ENCODE peak calls at places on chromosomes 2 and 18, in seven cellular contexts. K, C, E, V, Y, M and R are unnamed samples.

GRCh38 chr2:36376992-36377738 is 21.6 kb downstream of the CRIM1 start:
- DNase-seq in M (no peak), Y (no peak), C (no peak), E (no peak), V (no peak), K (no peak), R (no peak)

GRCh38 chr2:240310645-240311044 is 124.8 kb upstream of the GPC1 start:
- DNase-seq in M (no peak), E (no peak), C (no peak), K (no peak), Y (no peak), V (no peak), R (no peak)

GRCh38 chr18:32368170-32368569 is 102.5 kb downstream of the GAREM1 start:
- DNase-seq in Y (peak), E (no peak), K (no peak), V (no peak), C (no peak), M (no peak), R (no peak)

GRCh38 chr2:12715258-12715865 is 1.4 kb upstream of the TRIB2 start:
- DNase-seq in K (no peak), E (no peak), Y (no peak), C (no peak), M (no peak), V (no peak), R (no peak)

GRCh38 chr18:26438980-26439379 is 109.4 kb downstream of the KCTD1 start:
- DNase-seq in K (no peak), V (no peak), M (no peak), Y (no peak), C (no peak), E (no peak), R (no peak)

GRCh38 chr2:26483957-26484565 is 6.1 kb upstream of the OTOF start:
- DNase-seq in V (no peak), C (no peak), Y (peak), M (no peak), E (no peak), K (peak), R (no peak)

GRCh38 chr18:54440292-54440691 is 82.6 kb downstream of the C18orf54 start:
- DNase-seq in C (no peak), Y (no peak), K (no peak), E (no peak), V (no peak), M (no peak), R (no peak)

GRCh38 chr2:73293534-73294171 is at the start of gene EGR4:
- DNase-seq in C (peak), Y (peak), K (peak), V (no peak), E (peak), M (peak), R (no peak)

GRCh38 chr2:158676295-158676694 is 118.8 kb upstream of the DAPL1 start:
- DNase-seq in E (no peak), V (no peak), Y (no peak), K (no peak), M (no peak), C (no peak), R (no peak)

GRCh38 chr2:146572598-146572997 is 1272.2 kb upstream of the ACVR2A start:
- DNase-seq in K (peak), Y (peak), V (no peak), C (no peak), E (no peak), M (no peak), R (no peak)

GRCh38 chr2:43059183-43059897 is 167.1 kb downstream of the ZFP36L2 start:
- DNase-seq in M (peak), C (peak), Y (peak), K (peak), V (peak), E (no peak), R (no peak)

GRCh38 chr2:38702413-38702812 is 36.5 kb downstream of the GALM start:
- DNase-seq in C (no peak), E (no peak), V (peak), K (peak), Y (peak), M (no peak), R (no peak)

GRCh38 chr2:66981074-66981473 is 416.1 kb upstream of the ETAA1 start:
- DNase-seq in V (no peak), C (no peak), Y (no peak), K (no peak), M (no peak), E (no peak), R (no peak)

GRCh38 chr2:96260404-96261260 is 5.2 kb downstream of the TMEM127 start:
- DNase-seq in K (peak), C (peak), V (peak), E (no peak), Y (peak), M (no peak), R (no peak)

GRCh38 chr18:46325836-46326235 is 221.7 kb downstream of the HAUS1 start:
- DNase-seq in E (no peak), M (no peak), V (no peak), Y (no peak), C (no peak), K (no peak), R (no peak)

GRCh38 chr2:235320341-235320740 is 173.5 kb upstream of the AGAP1 start:
- DNase-seq in E (no peak), K (no peak), M (no peak), Y (no peak), V (no peak), C (no peak), R (no peak)

GRCh38 chr2:12733846-12734245 is 17.1 kb downstream of the TRIB2 start:
- DNase-seq in V (no peak), Y (no peak), K (no peak), E (no peak), C (no peak), M (no peak), R (no peak)

GRCh38 chr18:25187582-25188291 is 164.2 kb downstream of the ZNF521 start:
- DNase-seq in Y (no peak), C (no peak), V (no peak), E (no peak), M (no peak), K (no peak), R (no peak)

GRCh38 chr2:70768585-70769085 is 635 bp upstream of the ADD2 start:
- DNase-seq in K (no peak), E (no peak), C (no peak), Y (no peak), V (no peak), M (no peak), R (no peak)

GRCh38 chr2:119441376-119442231 is 9.9 kb downstream of the TMEM37 start:
- DNase-seq in E (no peak), Y (no peak), C (no peak), V (no peak), M (no peak), K (no peak), R (no peak)

GRCh38 chr2:140353541-140353940 is 1573.4 kb upstream of the NXPH2 start:
- DNase-seq in E (no peak), K (peak), M (no peak), C (no peak), V (peak), Y (peak), R (no peak)

GRCh38 chr2:162403884-162404283 is 60.0 kb downstream of the GCA start:
- DNase-seq in E (no peak), K (peak), V (peak), M (no peak), C (no peak), Y (peak), R (no peak)

GRCh38 chr2:58939388-58939787 is 698.3 kb upstream of the FANCL start:
- DNase-seq in E (no peak), C (no peak), Y (peak), M (no peak), K (no peak), V (no peak), R (no peak)

GRCh38 chr18:79458131-79458838 is 62.6 kb downstream of the NFATC1 start:
- DNase-seq in V (no peak), C (no peak), M (no peak), K (peak), E (peak), Y (peak), R (no peak)

GRCh38 chr2:67526283-67526682 is 129.2 kb downstream of the ETAA1 start:
- DNase-seq in E (no peak), C (no peak), K (peak), V (peak), Y (peak), M (no peak), R (no peak)

GRCh38 chr2:30308280-30308679 is 76.9 kb downstream of the LBH start:
- DNase-seq in K (no peak), M (no peak), V (no peak), E (no peak), C (no peak), Y (no peak), R (no peak)

GRCh38 chr2:173657996-173658717 is 303.5 kb downstream of the CDCA7 start:
- DNase-seq in V (peak), E (no peak), C (no peak), Y (peak), K (peak), M (no peak), R (no peak)

GRCh38 chr18:79510731-79511141 is 115.0 kb downstream of the NFATC1 start:
- DNase-seq in K (no peak), V (no peak), E (no peak), C (no peak), Y (no peak), M (no peak), R (no peak)

GRCh38 chr18:582465-582864 is 2.3 kb downstream of the CETN1 start:
- DNase-seq in C (no peak), M (no peak), V (no peak), K (peak), E (no peak), Y (no peak), R (no peak)

GRCh38 chr2:207950761-207951114 is 74.6 kb downstream of the PLEKHM3 start:
- DNase-seq in M (no peak), Y (no peak), E (no peak), C (no peak), V (no peak), K (no peak), R (no peak)